ENCODE peak calls at places on chromosomes 5 and 9, in seven cellular contexts. Z is GM12892, Q is A549, J is tibial nerve, A is body of pancreas, B is esophagus squamous epithelium, E is lower leg skin. O is an unnamed sample.

GRCh38 chr5:133930824-133931111 is 37.7 kb downstream of the C5orf15 start:
- DNase-seq in Z (no peak), Q (no peak), J (no peak), A (no peak), B (no peak), E (no peak), O (no peak)

GRCh38 chr9:4667681-4668080 is 1.4 kb upstream of the SPATA6L start:
- DNase-seq in Z (no peak), Q (no peak), J (no peak), A (no peak), B (no peak), E (no peak), O (no peak)

GRCh38 chr9:83138422-83139135 is 75.6 kb upstream of the RASEF start:
- DNase-seq in Z (no peak), Q (no peak), J (no peak), A (no peak), B (no peak), E (no peak), O (no peak)

GRCh38 chr9:128257086-128257825 is 18.6 kb downstream of the GOLGA2 start:
- DNase-seq in Z (no peak), Q (no peak), J (no peak), A (no peak), B (no peak), E (no peak), O (no peak)

GRCh38 chr9:69431777-69432176 is 106.8 kb downstream of the ENTREP1 start:
- DNase-seq in Z (no peak), Q (no peak), J (no peak), A (no peak), B (no peak), E (no peak), O (no peak)

GRCh38 chr9:127904888-127905728 is 5.7 kb upstream of the ST6GALNAC6 start:
- DNase-seq in Z (no peak), Q (no peak), J (no peak), A (no peak), B (no peak), E (no peak), O (no peak)

GRCh38 chr9:77019010-77019809 is at the start of gene FOXB2:
- DNase-seq in Z (no peak), Q (no peak), J (no peak), A (no peak), B (no peak), E (no peak), O (no peak)

GRCh38 chr5:98341038-98341710 is 432.3 kb upstream of the RGMB start:
- DNase-seq in Z (no peak), Q (no peak), J (no peak), A (no peak), B (no peak), E (no peak), O (no peak)

GRCh38 chr5:78360674-78361225 is 333 bp downstream of the SCAMP1 start:
- DNase-seq in Z (peak), Q (peak), J (no peak), A (peak), B (peak), E (peak), O (peak)

GRCh38 chr9:87792831-87793288 is 66.9 kb downstream of the CTSL start:
- DNase-seq in Z (peak), Q (peak), J (peak), A (peak), B (no peak), E (peak), O (peak)

DNA sequence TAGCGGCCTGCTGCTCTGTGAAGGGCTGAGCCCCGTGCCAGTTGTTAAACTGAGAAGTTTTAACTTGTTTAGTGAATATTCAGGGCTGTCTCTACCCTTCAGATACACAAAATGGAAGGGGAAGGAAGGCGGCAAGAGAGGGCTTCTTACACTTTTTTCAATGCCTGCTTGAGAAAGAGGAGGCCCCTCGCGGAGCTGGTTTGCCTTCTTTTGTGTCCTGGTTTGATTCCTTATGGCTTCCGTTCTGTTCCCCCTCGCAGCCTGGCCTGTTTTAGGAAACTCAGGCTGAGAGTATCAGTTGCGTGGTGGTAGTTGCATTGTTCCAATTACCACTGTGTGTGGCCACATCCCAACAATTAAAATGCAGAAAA is 1.0 kb downstream of the FAM53C start:
- DNase-seq in Z (no peak), Q (no peak), J (no peak), A (no peak), B (no peak), E (no peak), O (no peak)
- TF ChIP-seq POLR2A in Z (no peak), Q (no peak), J (no peak), A (no peak), B (no peak), E (no peak), O (no peak)

DNA sequence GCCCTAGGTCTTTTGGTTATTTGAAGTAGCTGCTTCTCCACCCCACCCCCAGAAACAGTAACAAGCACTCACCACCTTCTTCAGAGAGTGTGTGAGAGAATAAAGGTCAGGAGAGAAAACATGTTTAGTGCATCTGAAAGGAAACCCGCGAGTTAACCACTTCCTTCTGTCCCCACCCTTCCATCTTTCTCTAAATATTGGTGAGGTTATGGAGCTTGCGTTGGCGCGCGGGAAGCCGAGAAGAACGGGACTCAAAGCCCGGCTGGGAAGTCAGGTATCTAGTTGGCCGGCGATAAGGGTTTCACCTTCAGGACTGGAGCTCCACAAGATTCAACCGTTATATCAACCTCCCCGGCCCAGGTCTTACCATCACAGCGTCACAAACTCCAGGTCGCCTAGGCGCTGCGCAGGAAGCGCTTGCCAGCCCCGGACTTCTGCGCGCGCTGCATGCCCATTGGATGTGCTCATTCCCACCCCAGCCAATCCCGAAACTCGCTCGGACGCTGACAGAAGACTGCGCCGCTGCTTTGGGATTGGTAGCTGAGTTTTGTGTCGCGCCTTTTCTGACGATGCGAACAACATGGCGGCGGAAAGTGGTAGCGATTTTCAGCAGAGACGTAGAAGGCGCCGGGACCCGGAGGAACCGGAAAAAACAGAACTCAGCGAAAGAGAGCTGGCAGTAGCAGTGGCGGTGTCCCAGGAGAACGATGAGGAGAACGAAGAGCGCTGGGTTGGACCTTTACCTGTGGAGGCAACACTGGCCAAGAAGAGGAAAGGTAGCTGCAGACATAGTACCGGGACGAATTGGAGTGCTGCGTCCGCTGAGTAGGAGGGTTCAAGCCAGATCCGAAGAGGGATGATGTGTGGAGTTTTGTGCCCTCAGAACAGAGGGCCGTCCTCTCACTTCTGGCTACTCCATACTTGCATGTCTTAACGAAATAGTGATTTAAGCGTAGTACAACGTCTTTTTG is at the start of the genes CENPK and PPWD1:
- DNase-seq in Z (peak), Q (peak), J (peak), A (peak), B (peak), E (peak), O (peak)
- TF ChIP-seq POLR2A in Z (peak), Q (peak), J (no peak), A (no peak), B (no peak), E (no peak), O (peak)

GRCh38 chr9:137551656-137552534 is at the start of gene MRPL41:
- DNase-seq in Z (peak), Q (peak), J (peak), A (peak), B (peak), E (peak), O (peak)
- TF ChIP-seq POLR2A in Z (peak), Q (peak), J (peak), A (peak), B (peak), E (no peak), O (peak)

GRCh38 chr5:1484416-1485319 is 39.1 kb downstream of the LPCAT1 start:
- DNase-seq in Z (peak), Q (no peak), J (no peak), A (no peak), B (no peak), E (no peak), O (no peak)
- TF ChIP-seq POLR2A in Z (peak), Q (no peak), J (no peak), A (no peak), B (no peak), E (no peak), O (no peak)

GRCh38 chr5:10478436-10478835 is 36.8 kb downstream of the ROPN1L start:
- DNase-seq in Z (no peak), Q (no peak), J (no peak), A (no peak), B (no peak), E (no peak), O (peak)

GRCh38 chr5:10475931-10476687 is 34.4 kb downstream of the ROPN1L start:
- DNase-seq in Z (no peak), Q (no peak), J (no peak), A (no peak), B (no peak), E (no peak), O (no peak)

GRCh38 chr5:10476878-10477277 is 35.2 kb downstream of the ROPN1L start:
- DNase-seq in Z (no peak), Q (no peak), J (no peak), A (no peak), B (no peak), E (no peak), O (no peak)

GRCh38 chr5:10481241-10481932 is 39.7 kb downstream of the ROPN1L start:
- DNase-seq in Z (no peak), Q (no peak), J (no peak), A (no peak), B (no peak), E (no peak), O (no peak)

DNA sequence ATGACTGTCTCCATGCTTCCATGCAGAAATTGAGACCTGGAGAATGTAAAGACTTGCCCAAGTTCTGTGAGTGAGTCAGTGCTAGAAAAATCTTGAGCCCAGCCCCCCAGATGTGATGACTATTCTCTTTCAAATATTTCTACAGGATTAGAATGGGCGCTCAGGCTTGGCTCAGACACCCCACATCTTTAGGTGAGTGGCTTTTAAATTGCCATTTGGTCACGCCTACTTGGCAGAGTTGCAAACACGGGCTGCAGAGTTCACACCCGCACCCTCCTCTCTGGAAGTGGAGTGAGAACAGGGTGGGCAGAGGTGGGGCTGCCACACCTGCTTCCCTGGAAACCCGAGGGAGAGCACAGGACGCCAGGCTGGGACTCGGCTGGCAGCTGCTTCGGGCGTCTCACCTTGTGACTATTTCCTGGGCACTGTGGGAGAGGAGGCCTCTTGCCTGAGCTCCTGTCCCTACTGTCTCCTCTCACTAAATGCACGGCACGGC is 37.6 kb downstream of the ROPN1L start:
- DNase-seq in Z (no peak), Q (peak), J (no peak), A (no peak), B (no peak), E (no peak), O (peak)
- TF ChIP-seq POLR2A in Z (no peak), Q (no peak), J (no peak), A (no peak), B (no peak), E (no peak), O (no peak)

DNA sequence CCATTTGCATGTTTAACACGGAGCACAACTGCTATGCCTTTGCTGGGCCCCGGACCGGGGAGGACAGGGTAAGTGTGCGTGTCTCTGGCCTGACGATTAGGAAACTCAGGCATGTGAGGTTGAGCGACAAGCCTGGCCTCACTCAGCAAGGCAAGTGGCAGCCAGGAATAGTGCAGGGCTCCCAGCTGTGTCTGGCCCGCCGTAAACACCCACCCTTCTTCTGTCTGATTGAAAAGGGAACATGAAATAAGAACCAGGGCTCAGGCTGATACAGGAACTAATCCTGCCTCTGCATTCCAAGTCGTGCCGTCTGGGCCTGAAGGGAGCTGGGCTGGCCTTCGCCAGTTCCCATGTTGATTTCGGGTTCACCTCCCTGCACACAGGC is 22.2 kb downstream of the FAM78A start:
- DNase-seq in Z (no peak), Q (no peak), J (no peak), A (no peak), B (no peak), E (peak), O (no peak)
- TF ChIP-seq POLR2A in Z (no peak), Q (no peak), J (no peak), A (no peak), B (peak), E (no peak), O (no peak)